ENCODE peak calls at places on chromosomes 5 and 9, in six cellular contexts. D is tibial nerve, U is AG09319, X is cardiac muscle cell, A is type B pancreatic cell, F is Peyer's patch. H is an unnamed sample.

GRCh38 chr9:134811673-134812668 is 68.6 kb upstream of the FCN2 start:
- DNase-seq in D (no peak), U (peak), X (peak), A (no peak), F (no peak), H (no peak)

GRCh38 chr9:101727621-101728524 is 10.6 kb downstream of the GRIN3A start:
- DNase-seq in D (no peak), U (no peak), X (peak), A (no peak), F (peak), H (no peak)

GRCh38 chr5:134493461-134494055 is 31.9 kb upstream of the JADE2 start:
- DNase-seq in D (no peak), U (no peak), X (no peak), A (no peak), F (peak), H (no peak)

GRCh38 chr9:83544002-83544698 is 5.9 kb upstream of the FRMD3 start:
- DNase-seq in D (no peak), U (peak), X (peak), A (no peak), F (peak), H (no peak)

GRCh38 chr9:98021306-98022040 is 35.1 kb upstream of the NANS start:
- DNase-seq in D (no peak), U (no peak), X (no peak), A (no peak), F (peak), H (no peak)

GRCh38 chr9:4585135-4585534 is 77.0 kb upstream of the PLPP6 start:
- DNase-seq in D (no peak), U (no peak), X (no peak), A (no peak), F (no peak), H (no peak)

GRCh38 chr9:128188209-128188608 is 3.2 kb downstream of the CIZ1 start:
- DNase-seq in D (no peak), U (no peak), X (no peak), A (no peak), F (no peak), H (no peak)

GRCh38 chr9:132744881-132745761 is 74.9 kb downstream of the GTF3C4 start:
- DNase-seq in D (no peak), U (no peak), X (peak), A (no peak), F (peak), H (no peak)

GRCh38 chr9:38347946-38348345 is 44.6 kb upstream of the ALDH1B1 start:
- DNase-seq in D (no peak), U (no peak), X (no peak), A (peak), F (peak), H (no peak)

GRCh38 chr5:982377-983237 is 26.0 kb upstream of the NKD2 start:
- DNase-seq in D (no peak), U (no peak), X (no peak), A (peak), F (no peak), H (peak)

GRCh38 chr5:149903441-149903840 is 41.2 kb downstream of the PDE6A start:
- DNase-seq in D (no peak), U (no peak), X (no peak), A (no peak), F (no peak), H (no peak)

GRCh38 chr5:149904293-149904886 is 40.2 kb downstream of the PDE6A start:
- DNase-seq in D (no peak), U (no peak), X (peak), A (no peak), F (no peak), H (no peak)

GRCh38 chr5:149907828-149908227 is 36.8 kb downstream of the PDE6A start:
- DNase-seq in D (no peak), U (no peak), X (no peak), A (no peak), F (no peak), H (no peak)

GRCh38 chr5:149902177-149902576 is 42.4 kb downstream of the PDE6A start:
- DNase-seq in D (no peak), U (no peak), X (no peak), A (no peak), F (no peak), H (no peak)

GRCh38 chr5:149904977-149905376 is 39.6 kb downstream of the PDE6A start:
- DNase-seq in D (no peak), U (no peak), X (peak), A (no peak), F (no peak), H (no peak)
- TF ChIP-seq CTCF in D (no peak), U (no peak), X (no peak), A (no peak), F (peak), H (no peak)

GRCh38 chr9:129720181-129720864 is 32.5 kb downstream of the PTGES start:
- DNase-seq in D (no peak), U (no peak), X (no peak), A (no peak), F (no peak), H (no peak)
- TF ChIP-seq CTCF in D (no peak), U (no peak), X (peak), A (peak), F (peak), H (peak)

GRCh38 chr5:81773148-81773547 is 22.3 kb upstream of the SSBP2 start:
- DNase-seq in D (no peak), U (no peak), X (no peak), A (no peak), F (no peak), H (no peak)
- TF ChIP-seq CTCF in D (no peak), U (no peak), X (no peak), A (no peak), F (no peak), H (no peak)

GRCh38 chr5:80960531-80961375 is 590 bp downstream of the RASGRF2 start:
- DNase-seq in D (peak), U (no peak), X (peak), A (no peak), F (peak), H (no peak)
- TF ChIP-seq CTCF in D (no peak), U (no peak), X (no peak), A (no peak), F (no peak), H (no peak)

DNA sequence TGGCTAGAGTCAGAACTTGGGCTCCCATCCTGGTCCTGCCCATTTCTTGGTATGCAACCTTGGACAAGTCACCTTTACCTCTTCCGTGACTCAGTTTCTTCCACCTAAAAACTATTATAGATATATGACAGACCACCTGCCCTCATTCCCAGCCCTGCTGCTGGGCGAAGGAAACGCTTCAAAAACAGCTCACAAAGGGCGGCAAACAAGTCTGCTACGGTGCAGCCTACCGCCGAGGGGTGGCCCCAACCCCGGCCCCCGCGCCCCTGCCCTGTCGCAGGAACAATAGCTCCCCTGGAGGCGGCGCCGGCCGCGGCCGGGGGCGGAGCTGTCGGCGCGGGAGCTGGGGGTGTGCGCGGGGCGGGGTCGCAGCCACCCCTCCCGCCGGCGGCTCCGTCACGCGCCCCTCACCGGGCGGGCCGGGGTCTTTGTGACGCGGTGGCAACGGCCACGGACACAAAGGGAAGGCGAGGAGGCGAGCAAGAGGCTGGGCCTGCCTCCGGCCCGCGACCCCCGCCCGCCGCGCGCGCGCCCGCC is at the start of gene TMEFF1:
- DNase-seq in D (no peak), U (no peak), X (peak), A (peak), F (no peak), H (no peak)
- TF ChIP-seq CTCF in D (no peak), U (peak), X (peak), A (peak), F (no peak), H (no peak)

DNA sequence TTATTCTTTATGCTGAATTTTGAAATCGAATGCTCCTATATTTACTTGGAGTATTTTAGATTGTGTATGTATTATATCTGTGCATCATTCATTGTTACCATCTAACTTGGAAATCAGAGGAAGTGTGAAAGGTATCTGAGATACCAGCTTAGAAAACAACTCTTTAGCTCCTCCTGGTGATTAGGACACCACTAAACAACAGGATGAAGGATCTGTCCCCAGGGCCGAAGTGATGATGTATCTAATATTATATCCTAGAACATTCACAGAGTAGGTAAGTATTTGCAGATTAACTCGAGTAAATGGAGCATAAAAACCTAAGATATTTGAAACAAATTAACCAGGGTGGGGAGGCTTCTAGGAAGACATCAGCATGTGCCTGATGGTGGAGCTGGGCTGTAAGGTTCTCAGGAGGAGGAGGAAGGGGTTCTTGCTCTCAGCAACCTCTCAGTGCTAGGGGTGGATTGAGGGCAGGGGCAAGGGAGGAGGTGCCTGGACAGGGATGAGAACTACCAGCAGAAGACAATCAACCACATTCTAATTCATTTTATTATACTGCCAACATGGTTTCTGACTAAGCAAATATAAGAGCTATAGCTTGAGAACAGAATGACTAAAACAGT is 2.6 kb upstream of the NFIL3 start:
- DNase-seq in D (peak), U (no peak), X (peak), A (no peak), F (no peak), H (no peak)
- TF ChIP-seq CTCF in D (peak), U (peak), X (peak), A (peak), F (peak), H (peak)

GRCh38 chr5:148120317-148120716 is 48.0 kb upstream of the SPINK14 start:
- DNase-seq in D (no peak), U (no peak), X (no peak), A (no peak), F (no peak), H (no peak)

GRCh38 chr5:148125641-148126040 is 42.7 kb upstream of the SPINK14 start:
- DNase-seq in D (no peak), U (no peak), X (peak), A (no peak), F (no peak), H (no peak)
- TF ChIP-seq CTCF in D (no peak), U (no peak), X (peak), A (peak), F (no peak), H (no peak)

DNA sequence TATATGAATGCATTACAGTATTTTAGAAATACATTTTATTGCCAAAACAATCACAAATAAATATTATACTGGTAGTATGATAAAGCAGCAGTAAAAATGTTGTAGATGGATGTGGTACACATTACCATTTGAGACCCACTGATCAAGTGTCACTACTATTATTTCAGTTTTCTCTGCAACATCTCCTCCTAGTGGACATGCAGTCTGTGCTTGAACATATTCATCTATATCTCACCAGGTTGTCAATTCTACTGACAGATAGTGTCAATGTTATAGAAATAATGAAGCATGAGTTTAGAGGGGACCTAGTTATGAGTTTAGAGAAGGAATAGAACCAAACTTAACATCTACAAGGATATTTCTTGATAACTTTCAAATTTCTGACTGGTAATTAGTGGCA is 39.2 kb upstream of the ELOVL7 start:
- DNase-seq in D (no peak), U (no peak), X (peak), A (no peak), F (no peak), H (no peak)
- TF ChIP-seq CTCF in D (no peak), U (no peak), X (peak), A (peak), F (peak), H (no peak)

GRCh38 chr5:164672190-164672589 is 1166.8 kb downstream of the MAT2B start:
- DNase-seq in D (no peak), U (no peak), X (no peak), A (no peak), F (no peak), H (no peak)

GRCh38 chr5:164672931-164673694 is 1167.7 kb downstream of the MAT2B start:
- DNase-seq in D (no peak), U (no peak), X (no peak), A (no peak), F (no peak), H (no peak)
- TF ChIP-seq CTCF in D (no peak), U (no peak), X (no peak), A (peak), F (no peak), H (peak)

GRCh38 chr5:179338123-179338676 is 7.1 kb downstream of the ADAMTS2 start:
- DNase-seq in D (no peak), U (no peak), X (no peak), A (no peak), F (no peak), H (no peak)

GRCh38 chr5:179339081-179339480 is 6.2 kb downstream of the ADAMTS2 start:
- DNase-seq in D (no peak), U (no peak), X (no peak), A (no peak), F (no peak), H (no peak)

GRCh38 chr5:179336871-179337165 is 8.4 kb downstream of the ADAMTS2 start:
- DNase-seq in D (no peak), U (no peak), X (no peak), A (no peak), F (no peak), H (no peak)

GRCh38 chr5:179336126-179336870 is 9.0 kb downstream of the ADAMTS2 start:
- DNase-seq in D (no peak), U (no peak), X (no peak), A (no peak), F (no peak), H (no peak)

DNA sequence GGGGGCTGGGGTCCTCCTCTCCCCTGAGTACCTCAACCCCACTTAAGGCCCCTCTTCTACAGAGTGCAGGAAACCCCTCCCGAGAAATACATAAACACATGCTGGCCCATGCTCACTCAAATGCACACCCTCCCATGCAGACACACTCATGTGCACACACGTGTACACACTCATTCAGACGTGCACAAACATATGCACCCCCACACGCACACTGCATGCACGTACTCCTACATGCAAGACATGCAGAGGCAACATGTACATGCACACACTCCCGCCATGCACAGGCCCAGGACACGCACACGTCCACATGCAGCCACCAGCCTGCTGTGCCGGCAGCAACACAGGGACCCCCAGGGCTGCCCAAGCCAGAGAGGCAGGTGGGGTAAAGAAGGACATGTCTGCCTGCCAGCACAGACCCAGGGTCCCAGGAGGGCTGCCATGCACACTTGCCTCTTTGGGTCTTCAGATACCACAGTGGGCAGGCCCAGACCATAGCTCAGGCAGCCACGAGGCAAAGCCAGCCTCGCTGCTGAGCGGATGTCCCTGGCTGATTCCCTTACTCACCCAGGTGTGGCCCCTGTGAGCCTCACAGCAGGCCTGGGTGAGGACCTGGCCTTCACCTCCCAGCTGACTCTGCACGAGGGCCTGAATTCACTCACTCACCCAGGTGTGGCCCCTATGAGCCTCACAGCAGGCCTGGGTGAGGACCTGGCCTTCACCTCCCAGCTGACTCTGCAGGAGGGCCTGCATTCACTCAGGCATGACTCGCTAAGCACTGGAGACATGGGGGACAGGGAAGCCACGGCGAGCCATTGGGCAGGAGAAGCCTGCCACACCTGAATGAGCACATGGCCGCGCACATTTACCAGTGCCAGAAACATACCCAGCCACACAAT is 7.8 kb downstream of the ADAMTS2 start:
- DNase-seq in D (no peak), U (no peak), X (no peak), A (no peak), F (no peak), H (no peak)
- TF ChIP-seq CTCF in D (no peak), U (no peak), X (no peak), A (no peak), F (no peak), H (no peak)